ENCODE peak calls at places on chromosomes 6 and 20, in ten cellular contexts. X, W, U, F, C, N, Z, V, K and S are unnamed samples.

GRCh38 chr6:15389759-15390723 is 144.2 kb downstream of the JARID2 start:
- DNase-seq in X (peak), W (peak), U (peak), F (no peak), C (no peak), N (peak), Z (peak), V (no peak), K (no peak), S (peak)

GRCh38 chr6:133835901-133836300 is 53.0 kb upstream of the TCF21 start:
- DNase-seq in X (no peak), W (no peak), U (no peak), F (no peak), C (no peak), N (no peak), Z (no peak), V (no peak), K (no peak), S (no peak)

GRCh38 chr6:145963216-145964068 is 716 bp downstream of the SHPRH start:
- DNase-seq in X (peak), W (peak), U (peak), F (peak), C (no peak), N (peak), Z (peak), V (no peak), K (peak), S (peak)

GRCh38 chr20:20017852-20018245 is 687 bp downstream of the NAA20 start:
- DNase-seq in X (no peak), W (peak), U (no peak), F (peak), C (no peak), N (peak), Z (peak), V (no peak), K (no peak), S (no peak)

GRCh38 chr6:131740161-131740560 is 29.3 kb upstream of the CTAGE9 start:
- DNase-seq in X (no peak), W (no peak), U (peak), F (no peak), C (no peak), N (no peak), Z (no peak), V (no peak), K (no peak), S (peak)

GRCh38 chr6:148998704-148999103 is 251.9 kb downstream of the UST start:
- DNase-seq in X (no peak), W (no peak), U (peak), F (no peak), C (no peak), N (no peak), Z (no peak), V (no peak), K (no peak), S (peak)

GRCh38 chr6:113903666-113904330 is 46.7 kb downstream of the MARCKS start:
- DNase-seq in X (no peak), W (no peak), U (peak), F (peak), C (no peak), N (no peak), Z (peak), V (no peak), K (no peak), S (peak)

GRCh38 chr6:83311231-83311630 is 118.1 kb downstream of the RWDD2A start:
- DNase-seq in X (no peak), W (no peak), U (peak), F (peak), C (no peak), N (no peak), Z (no peak), V (no peak), K (no peak), S (no peak)

GRCh38 chr6:47308674-47309325 is 905 bp downstream of the TNFRSF21 start:
- DNase-seq in X (peak), W (peak), U (peak), F (peak), C (no peak), N (peak), Z (peak), V (peak), K (no peak), S (peak)

GRCh38 chr6:11374036-11375010 is 141.9 kb upstream of the NEDD9 start:
- DNase-seq in X (peak), W (no peak), U (no peak), F (no peak), C (no peak), N (no peak), Z (peak), V (no peak), K (no peak), S (no peak)

GRCh38 chr20:61271273-61272221 is 19.5 kb downstream of the CDH4 start:
- DNase-seq in X (no peak), W (no peak), U (no peak), F (no peak), C (peak), N (no peak), Z (no peak), V (no peak), K (no peak), S (no peak)

GRCh38 chr20:13995086-13995665 is at the start of gene MACROD2:
- DNase-seq in X (peak), W (peak), U (peak), F (peak), C (peak), N (peak), Z (peak), V (peak), K (peak), S (peak)

GRCh38 chr6:4687989-4688947 is 87.9 kb upstream of the CDYL start:
- DNase-seq in X (no peak), W (no peak), U (peak), F (peak), C (no peak), N (no peak), Z (peak), V (no peak), K (no peak), S (peak)

GRCh38 chr20:45049904-45050471 is 50.9 kb downstream of the KCNS1 start:
- DNase-seq in X (peak), W (no peak), U (no peak), F (no peak), C (peak), N (no peak), Z (no peak), V (peak), K (no peak), S (no peak)

GRCh38 chr6:44166591-44167184 is 8.1 kb downstream of the CAPN11 start:
- DNase-seq in X (no peak), W (no peak), U (peak), F (no peak), C (no peak), N (no peak), Z (no peak), V (no peak), K (no peak), S (no peak)

GRCh38 chr6:80586242-80586641 is 479.8 kb downstream of the BCKDHB start:
- DNase-seq in X (no peak), W (no peak), U (no peak), F (no peak), C (no peak), N (no peak), Z (no peak), V (no peak), K (no peak), S (no peak)

GRCh38 chr6:132085731-132086130 is 134.6 kb upstream of the CCN2 start:
- DNase-seq in X (no peak), W (no peak), U (peak), F (no peak), C (no peak), N (no peak), Z (peak), V (no peak), K (no peak), S (no peak)